ENCODE peak calls at places on chromosome 1, in four cellular contexts. E is GM23248, I is neural progenitor cell, C is SK-N-SH. Z is an unnamed sample.

GRCh38 chr1:246068619-246069509 is 438.2 kb downstream of the SMYD3 start:
- DNase-seq in E (peak; percentile 8), I (no peak), C (no peak), Z (peak; percentile 39)

GRCh38 chr1:107538502-107538901 is 397.7 kb downstream of the NTNG1 start:
- DNase-seq in E (no peak), I (peak; percentile 54), C (no peak), Z (no peak)

GRCh38 chr1:8649875-8650274 is 167.6 kb downstream of the RERE start:
- DNase-seq in E (no peak), I (no peak), C (no peak), Z (no peak)

GRCh38 chr1:15168479-15168878 is 14.9 kb downstream of the TMEM51 start:
- DNase-seq in E (peak; percentile 82), I (no peak), C (no peak), Z (peak; percentile 68)

GRCh38 chr1:213244664-213245091 is 193.6 kb downstream of the RPS6KC1 start:
- DNase-seq in E (peak; percentile 61), I (peak; percentile 68), C (peak; percentile 16), Z (peak; percentile 75)

GRCh38 chr1:96927125-96927524 is 205.5 kb downstream of the PTBP2 start:
- DNase-seq in E (peak; percentile 62), I (peak; percentile 14), C (no peak), Z (no peak)

GRCh38 chr1:172629638-172630037 is 29.3 kb upstream of the FASLG start:
- DNase-seq in E (no peak), I (no peak), C (no peak), Z (no peak)

GRCh38 chr1:30194741-30195423 is 528.5 kb downstream of the MATN1 start:
- DNase-seq in E (no peak), I (no peak), C (no peak), Z (no peak)

GRCh38 chr1:238895911-238896310 is 490.5 kb upstream of the CHRM3 start:
- DNase-seq in E (no peak), I (no peak), C (no peak), Z (peak; percentile 80)

GRCh38 chr1:212587304-212588136 is 21.0 kb upstream of the ATF3 start:
- DNase-seq in E (peak; percentile 27), I (no peak), C (no peak), Z (no peak)

GRCh38 chr1:208221291-208221622 is 22.9 kb downstream of the PLXNA2 start:
- DNase-seq in E (no peak), I (no peak), C (no peak), Z (no peak)

GRCh38 chr1:84996846-84997666 is at the start of gene MCOLN2:
- DNase-seq in E (peak; percentile 65), I (peak; percentile 86), C (peak; percentile 86), Z (peak; percentile 57)

GRCh38 chr1:35448344-35448801 is 108.8 kb downstream of the KIAA0319L start:
- DNase-seq in E (peak; percentile 95), I (no peak), C (no peak), Z (peak; percentile 82)

GRCh38 chr1:59107516-59107915 is 189.4 kb upstream of the FGGY start:
- DNase-seq in E (peak; percentile 30), I (no peak), C (no peak), Z (no peak)

GRCh38 chr1:15952317-15953258 is 23.3 kb downstream of the ZBTB17 start:
- DNase-seq in E (peak; percentile 98), I (peak; percentile 33), C (no peak), Z (peak; percentile 91)

GRCh38 chr1:3907621-3908165 is 7.6 kb upstream of the C1orf174 start:
- DNase-seq in E (no peak), I (no peak), C (no peak), Z (no peak)

GRCh38 chr1:184056921-184057496 is 5.5 kb downstream of the TSEN15 start:
- DNase-seq in E (peak; percentile 82), I (no peak), C (no peak), Z (peak; percentile 52)

DNA sequence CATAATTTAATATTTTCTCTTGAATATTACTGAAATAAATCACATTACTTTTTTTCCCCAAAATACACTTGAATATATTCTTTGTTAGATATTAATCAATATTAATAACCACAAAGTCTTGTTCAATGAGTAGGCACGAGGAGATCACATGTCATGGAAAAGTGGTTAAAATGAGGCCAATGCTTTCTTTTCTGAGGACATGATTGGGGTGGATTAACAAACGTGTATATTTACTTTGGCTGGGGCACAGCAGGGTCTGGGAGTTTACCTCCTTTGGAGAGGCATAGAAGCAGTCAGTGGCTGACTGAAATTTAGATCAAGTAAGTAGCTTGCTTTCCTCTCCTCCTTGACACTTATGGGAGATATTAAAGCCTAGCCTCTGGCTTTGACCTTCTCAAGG is 664.3 kb upstream of the B3GALT2 start:
- DNase-seq in E (no peak), I (no peak), C (no peak), Z (no peak)
- TF ChIP-seq EZH2phosphoT487 in E (no peak), I (no peak), C (no peak), Z (no peak)

DNA sequence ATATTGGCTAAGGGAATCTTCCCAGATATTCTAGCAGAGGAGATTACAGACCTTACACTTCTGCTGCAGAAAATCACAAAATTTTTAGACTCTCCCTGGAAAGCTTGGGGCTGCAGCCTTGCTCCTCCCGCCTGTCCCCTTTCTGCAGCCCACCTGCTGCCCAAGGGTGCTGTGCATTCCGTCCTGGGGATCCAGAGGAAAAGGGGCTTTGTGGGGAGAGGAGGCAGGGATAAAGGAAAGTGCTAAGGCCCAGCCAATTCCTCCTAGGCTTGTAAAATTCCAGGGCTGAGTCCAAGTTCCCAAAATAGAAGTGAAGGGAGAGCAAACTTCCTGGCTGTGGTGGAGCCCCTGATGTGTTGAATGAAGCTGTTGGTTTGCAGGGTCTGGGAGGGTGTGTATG is 68.6 kb downstream of the TLR5 start:
- DNase-seq in E (no peak), I (no peak), C (no peak), Z (no peak)
- H2AFZ ChIP-seq in E (no peak overlapping the region), I (peak overlapping the region; percentile 85), C (no peak overlapping the region), Z (no peak overlapping the region)

DNA sequence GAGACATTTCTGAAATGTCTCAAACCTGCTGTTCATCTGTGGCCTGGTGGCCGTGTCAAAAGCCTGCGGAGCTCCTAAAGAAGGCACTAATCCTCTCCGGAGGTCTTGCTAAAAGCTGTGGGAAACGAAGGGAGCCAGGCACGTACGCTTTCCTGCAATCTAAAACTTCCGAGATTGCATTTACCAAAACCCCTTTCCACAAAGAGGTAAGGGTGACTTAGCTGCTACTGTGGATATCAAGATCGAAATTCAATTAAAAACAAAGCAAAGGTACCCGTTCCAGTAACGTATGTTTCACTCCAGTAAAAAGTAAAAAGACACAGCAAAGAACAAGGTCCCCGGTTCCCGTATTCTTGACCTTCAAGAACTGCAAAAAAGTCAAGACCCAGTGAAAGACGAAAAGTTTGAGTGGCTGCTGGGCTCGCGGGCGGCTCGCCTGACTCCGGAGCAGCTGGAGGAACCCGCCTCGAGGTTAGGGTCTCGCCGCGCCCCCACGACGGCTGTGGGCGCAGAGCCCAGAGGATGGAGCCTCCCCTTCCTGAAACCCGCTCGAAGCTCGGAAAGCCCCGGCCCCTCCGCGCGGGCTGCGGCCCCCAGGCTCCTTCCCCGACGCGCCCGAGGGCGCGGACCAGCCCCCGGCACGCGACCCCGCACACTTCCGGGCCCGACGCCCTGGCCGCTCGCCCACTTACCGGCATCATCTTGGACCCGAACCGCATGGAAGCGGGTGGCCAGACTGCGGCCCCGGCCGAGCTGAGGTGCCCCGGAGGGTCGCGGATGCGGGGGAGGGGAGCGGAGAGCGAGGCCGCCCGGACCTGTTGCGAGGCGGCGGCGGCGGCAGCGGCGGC is 561 bp downstream of the TP53BP2 start:
- DNase-seq in E (peak; percentile 82), I (peak; percentile 76), C (peak; percentile 30), Z (peak; percentile 55)
- TF ChIP-seq EZH2phosphoT487 in E (no peak), I (no peak), C (no peak), Z (no peak)

GRCh38 chr1:202254454-202255252 is 61.1 kb downstream of the LGR6 start:
- DNase-seq in E (no peak), I (no peak), C (no peak), Z (peak; percentile 62)
- H2AFZ ChIP-seq in E (no peak overlapping the region), I (no peak overlapping the region), C (no peak overlapping the region), Z (no peak overlapping the region)

GRCh38 chr1:32892368-32893197 is 6.3 kb downstream of the HPCA start:
- DNase-seq in E (peak; percentile 57), I (peak; percentile 88), C (peak; percentile 92), Z (no peak)
- TF ChIP-seq EZH2phosphoT487 in E (no peak), I (no peak), C (no peak), Z (no peak)

GRCh38 chr1:233208687-233209086 is 86.8 kb downstream of the PCNX2 start:
- DNase-seq in E (no peak), I (no peak), C (no peak), Z (no peak)
- H2AFZ ChIP-seq in E (no peak overlapping the region), I (no peak overlapping the region), C (no peak overlapping the region), Z (no peak overlapping the region)

GRCh38 chr1:86828024-86828423 is 85.9 kb downstream of the SELENOF start:
- DNase-seq in E (no peak), I (no peak), C (no peak), Z (no peak)

GRCh38 chr1:86822463-86822862 is 91.5 kb downstream of the SELENOF start:
- DNase-seq in E (no peak), I (no peak), C (no peak), Z (no peak)

GRCh38 chr1:86821956-86822355 is 92.0 kb downstream of the SELENOF start:
- DNase-seq in E (no peak), I (no peak), C (no peak), Z (no peak)

GRCh38 chr1:86823821-86824500 is 90.0 kb downstream of the SELENOF start:
- DNase-seq in E (no peak), I (no peak), C (no peak), Z (no peak)

GRCh38 chr1:86825294-86825693 is 88.6 kb downstream of the SELENOF start:
- DNase-seq in E (peak; percentile 35), I (no peak), C (no peak), Z (no peak)
- TF ChIP-seq EZH2phosphoT487 in E (no peak), I (no peak), C (no peak), Z (no peak)

Z was measured in PC-3.